ENCODE peak calls at places on chromosomes 3 and 15, in eight cellular contexts. Z is OCI-LY7, S is cardiac muscle cell, Q is GM06990, N is B cell, G is SK-N-SH, U is endothelial cell of umbilical vein, K is astrocyte of the spinal cord. C is an unnamed sample.

GRCh38 chr3:120348981-120349818 is at the start of gene LRRC58:
- DNase-seq in N (peak), G (peak), Z (peak), Q (peak), S (peak), K (peak), U (peak), C (peak)

GRCh38 chr3:64399205-64399800 is 174.0 kb upstream of the PRICKLE2 start:
- DNase-seq in G (peak), Q (no peak), S (peak), Z (peak), K (peak), N (no peak), U (peak), C (peak)

GRCh38 chr3:37859354-37859753 is 2.3 kb upstream of the CTDSPL start:
- DNase-seq in Q (no peak), K (no peak), S (no peak), Z (no peak), U (no peak), N (no peak), G (no peak), C (no peak)

GRCh38 chr3:94185753-94186152 is 122.9 kb downstream of the NSUN3 start:
- DNase-seq in G (no peak), Z (no peak), U (no peak), K (peak), S (no peak), Q (no peak), N (no peak), C (no peak)

GRCh38 chr3:11364181-11364580 is 92.0 kb downstream of the ATG7 start:
- DNase-seq in K (no peak), Q (no peak), Z (no peak), N (no peak), G (no peak), U (no peak), S (no peak), C (no peak)

GRCh38 chr15:75203908-75204263 is 2.2 kb downstream of the C15orf39 start:
- DNase-seq in N (no peak), K (no peak), Q (no peak), Z (peak), S (no peak), U (no peak), G (no peak), C (no peak)

GRCh38 chr3:119580148-119580760 is 962 bp downstream of the ADPRH start:
- DNase-seq in Q (no peak), U (no peak), S (peak), Z (peak), K (no peak), G (peak), N (peak), C (no peak)

GRCh38 chr3:67809370-67809935 is 155.0 kb upstream of the SUCLG2 start:
- DNase-seq in U (no peak), S (no peak), G (no peak), Z (peak), N (no peak), K (no peak), Q (no peak), C (no peak)

GRCh38 chr3:52299815-52300611 is 12.4 kb downstream of the GLYCTK start:
- DNase-seq in U (peak), S (peak), G (peak), Q (no peak), K (peak), Z (peak), N (no peak), C (no peak)

GRCh38 chr3:179933079-179933478 is 103.7 kb downstream of the PEX5L start:
- DNase-seq in S (no peak), U (no peak), Q (no peak), K (no peak), G (no peak), Z (no peak), N (no peak), C (no peak)

GRCh38 chr3:179933872-179934271 is 102.9 kb downstream of the PEX5L start:
- DNase-seq in S (no peak), Z (no peak), U (no peak), G (no peak), N (no peak), Q (no peak), K (no peak), C (no peak)

GRCh38 chr3:179927191-179927590 is 109.5 kb downstream of the PEX5L start:
- DNase-seq in K (no peak), Q (no peak), Z (no peak), S (peak), G (no peak), U (no peak), N (no peak), C (no peak)

GRCh38 chr3:179929091-179929529 is 107.6 kb downstream of the PEX5L start:
- DNase-seq in K (peak), N (no peak), U (peak), Q (no peak), G (peak), S (peak), Z (peak), C (peak)
- TF ChIP-seq CTCF in K (peak), N (peak), U (peak), Q (peak), G (peak), S (peak), Z (peak), C (peak)

GRCh38 chr15:80567721-80568157 is 127.4 kb upstream of the ABHD17C start:
- DNase-seq in N (no peak), K (peak), Z (peak), G (peak), U (peak), S (peak), Q (no peak), C (peak)
- TF ChIP-seq CTCF in N (peak), K (peak), Z (peak), G (peak), U (peak), S (peak), Q (peak), C (peak)

DNA sequence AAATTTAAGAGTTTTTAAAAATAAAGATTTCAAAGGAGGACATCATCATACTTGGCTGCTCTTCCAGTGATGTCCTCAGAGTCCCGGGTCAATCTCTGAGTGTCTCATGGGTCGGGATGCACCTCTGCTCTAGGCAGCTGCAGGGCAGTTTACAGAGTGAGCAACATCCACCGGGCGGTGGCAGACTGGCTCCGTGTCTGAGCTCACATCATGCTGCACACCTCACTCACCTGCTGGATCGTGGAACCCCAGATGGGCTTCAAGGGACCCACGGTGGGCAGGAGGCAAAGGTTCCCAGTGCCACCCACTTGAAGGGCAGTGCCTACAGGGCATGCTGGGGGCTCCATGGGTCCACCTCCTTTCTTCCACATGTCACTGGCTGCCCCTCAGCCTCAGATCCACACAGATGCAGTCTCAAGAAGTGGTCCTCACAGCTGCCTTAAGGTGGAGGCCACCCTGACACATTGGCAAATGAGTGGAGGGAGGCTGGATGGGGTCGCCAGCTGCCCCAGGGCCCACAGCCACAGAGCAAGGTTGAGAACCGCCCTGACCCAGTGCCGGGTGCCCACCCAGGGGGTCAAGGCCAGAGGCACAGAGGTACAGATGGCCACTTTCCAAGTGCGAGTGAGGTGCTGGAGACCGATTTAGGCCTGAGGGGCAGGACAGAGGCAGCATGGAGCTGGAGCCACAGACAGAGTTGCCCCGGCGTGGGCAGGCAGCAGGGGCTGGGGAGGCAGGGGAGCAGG is 25.2 kb downstream of the CYFIP1 start:
- DNase-seq in S (no peak), Z (no peak), N (no peak), G (no peak), Q (no peak), K (no peak), U (no peak), C (no peak)
- TF ChIP-seq CTCF in S (no peak), Z (no peak), N (no peak), G (no peak), Q (no peak), K (no peak), U (no peak), C (no peak)

GRCh38 chr3:30321065-30321464 is 285.3 kb upstream of the TGFBR2 start:
- DNase-seq in K (no peak), Z (no peak), G (no peak), Q (no peak), S (no peak), N (no peak), U (no peak), C (no peak)

GRCh38 chr3:30318110-30318509 is 288.3 kb upstream of the TGFBR2 start:
- DNase-seq in G (no peak), Q (no peak), N (no peak), K (no peak), Z (no peak), S (no peak), U (no peak), C (no peak)

GRCh38 chr3:30320392-30320791 is 286.0 kb upstream of the TGFBR2 start:
- DNase-seq in N (no peak), U (no peak), G (no peak), Q (no peak), Z (no peak), S (no peak), K (no peak), C (no peak)

GRCh38 chr3:30315452-30315851 is 290.9 kb upstream of the TGFBR2 start:
- DNase-seq in Z (no peak), S (no peak), G (no peak), Q (no peak), N (no peak), K (no peak), U (no peak), C (no peak)

DNA sequence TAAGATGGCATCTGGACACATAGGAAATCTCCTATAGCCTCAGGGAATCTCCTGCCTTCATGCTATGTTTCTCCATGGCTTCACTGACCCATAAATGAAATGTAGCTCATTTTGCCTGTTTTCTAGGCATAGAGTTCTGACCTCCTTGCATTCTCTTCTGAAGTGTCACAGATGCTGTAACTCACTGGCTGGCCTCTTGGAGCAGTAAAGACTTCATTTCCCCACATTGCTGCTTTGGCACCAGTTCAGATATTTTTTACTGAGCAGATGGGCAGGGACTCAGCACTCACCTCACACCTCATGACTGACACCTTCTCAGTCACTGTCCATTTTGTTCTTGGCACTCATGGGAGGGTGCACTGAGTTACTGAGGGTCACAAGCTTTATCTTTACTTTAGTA is 286.7 kb upstream of the TGFBR2 start:
- DNase-seq in G (peak), S (peak), K (peak), Z (peak), U (peak), N (peak), Q (no peak), C (no peak)
- TF ChIP-seq CTCF in G (peak), S (peak), K (peak), Z (peak), U (peak), N (peak), Q (peak), C (peak)

DNA sequence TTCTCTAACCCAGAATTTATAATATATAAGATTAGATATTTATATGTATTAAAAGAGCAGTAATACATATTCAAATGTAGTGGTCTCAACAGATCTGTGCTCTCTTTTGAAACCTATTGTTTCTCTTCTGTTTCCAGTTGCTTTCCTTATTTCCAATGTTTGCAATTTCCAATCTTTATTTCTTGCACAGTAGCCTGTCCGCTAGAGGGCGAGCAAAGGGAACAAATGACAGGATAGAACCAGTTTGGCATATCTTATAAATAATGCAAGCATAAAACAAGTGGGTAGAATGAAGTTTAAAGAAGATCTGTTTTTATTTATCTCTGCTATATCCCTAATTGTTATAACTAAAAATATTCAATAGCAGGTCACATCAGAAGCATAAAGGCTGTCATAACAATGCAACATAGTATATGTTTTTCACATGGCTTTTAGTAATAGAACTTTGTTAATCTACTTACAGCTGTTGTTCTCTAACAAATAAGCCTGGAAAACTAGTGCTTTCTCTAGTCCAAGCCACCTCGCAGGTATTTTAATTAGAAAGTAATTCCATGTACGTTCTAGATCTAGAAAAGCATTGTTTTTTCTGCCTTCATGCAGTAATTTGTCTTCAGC is 15.1 kb upstream of the TCAIM start:
- DNase-seq in Q (no peak), N (peak), S (peak), Z (peak), G (peak), K (peak), U (peak), C (peak)
- TF ChIP-seq CTCF in Q (peak), N (peak), S (peak), Z (peak), G (peak), K (peak), U (peak), C (peak)

GRCh38 chr15:80618666-80619481 is 76.2 kb upstream of the ABHD17C start:
- DNase-seq in N (no peak), S (no peak), K (no peak), Q (no peak), G (no peak), U (no peak), Z (no peak), C (no peak)

GRCh38 chr15:80620141-80620540 is 75.0 kb upstream of the ABHD17C start:
- DNase-seq in U (no peak), K (no peak), G (no peak), Q (no peak), Z (no peak), N (no peak), S (no peak), C (no peak)

GRCh38 chr15:80620931-80621330 is 74.2 kb upstream of the ABHD17C start:
- DNase-seq in Z (no peak), U (peak), S (no peak), N (no peak), K (no peak), G (no peak), Q (no peak), C (no peak)

GRCh38 chr15:80615783-80616391 is 79.2 kb upstream of the ABHD17C start:
- DNase-seq in G (peak), N (no peak), S (no peak), Q (no peak), K (peak), Z (no peak), U (peak), C (peak)

GRCh38 chr15:80619677-80620076 is 75.4 kb upstream of the ABHD17C start:
- DNase-seq in G (no peak), S (no peak), N (no peak), K (no peak), Q (no peak), U (no peak), Z (no peak), C (no peak)
- TF ChIP-seq CTCF in G (peak), S (peak), N (no peak), K (peak), Q (peak), U (no peak), Z (no peak), C (peak)

DNA sequence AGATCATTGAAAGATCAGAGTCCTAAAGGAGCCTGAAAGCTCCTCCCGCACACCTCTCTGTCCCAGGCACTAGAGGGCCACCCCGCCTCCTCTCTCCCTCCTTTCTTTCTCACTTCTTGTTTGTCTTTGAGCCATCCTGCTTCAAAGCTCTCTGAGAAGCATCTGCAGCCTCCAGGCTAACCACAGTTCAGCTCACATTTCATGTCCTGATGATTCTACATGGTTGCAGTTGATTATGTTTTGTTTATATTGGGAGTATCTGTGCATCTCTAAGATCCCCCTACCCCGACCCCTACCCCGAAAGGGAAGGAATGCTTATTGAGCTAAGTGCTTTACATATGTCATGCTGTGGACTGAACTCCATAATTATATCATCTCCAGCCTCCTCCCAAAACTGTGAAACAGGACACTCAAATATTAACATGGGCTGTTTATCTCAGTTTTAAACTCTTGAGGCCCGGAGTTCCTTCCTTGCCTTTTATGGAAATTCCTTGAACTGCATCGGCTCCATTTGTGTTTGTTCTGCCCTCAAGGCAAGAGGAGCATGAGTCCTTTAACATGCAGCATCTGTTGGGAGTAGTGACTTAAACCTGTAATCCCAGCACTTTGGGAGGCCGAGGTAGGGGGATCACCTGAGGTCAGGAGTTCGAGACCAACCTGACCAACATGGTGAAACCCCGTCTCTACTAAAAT is 30.9 kb downstream of the MGLL start:
- DNase-seq in G (no peak), Z (peak), K (peak), S (peak), N (peak), U (no peak), Q (no peak), C (peak)
- TF ChIP-seq CTCF in G (no peak), Z (peak), K (peak), S (peak), N (no peak), U (peak), Q (peak), C (peak)

GRCh38 chr3:97968376-97968775 is 3.9 kb downstream of the RIOX2 start:
- DNase-seq in G (no peak), Q (no peak), U (no peak), Z (no peak), S (no peak), K (no peak), N (no peak), C (no peak)
- TF ChIP-seq CTCF in G (no peak), Q (no peak), U (no peak), Z (no peak), S (no peak), K (no peak), N (no peak), C (no peak)

GRCh38 chr15:41824062-41824745 is 3.7 kb upstream of the JMJD7 start:
- DNase-seq in Z (no peak), N (no peak), Q (no peak), K (no peak), G (no peak), U (no peak), S (no peak), C (no peak)

GRCh38 chr15:41823502-41823901 is 4.4 kb upstream of the JMJD7 start:
- DNase-seq in S (no peak), G (no peak), Z (no peak), U (no peak), K (no peak), Q (no peak), N (no peak), C (no peak)

GRCh38 chr15:41822471-41822870 is 5.4 kb upstream of the JMJD7 start:
- DNase-seq in S (no peak), U (no peak), K (no peak), N (no peak), Q (no peak), Z (no peak), G (no peak), C (no peak)

GRCh38 chr15:41821831-41822230 is 6.1 kb upstream of the JMJD7 start:
- DNase-seq in Z (no peak), Q (no peak), G (no peak), S (no peak), K (no peak), U (no peak), N (no peak), C (no peak)

GRCh38 chr15:41822957-41823356 is 4.9 kb upstream of the JMJD7 start:
- DNase-seq in Q (no peak), G (no peak), U (no peak), K (no peak), S (no peak), N (no peak), Z (no peak), C (no peak)
- TF ChIP-seq CTCF in Q (no peak), G (no peak), U (no peak), K (no peak), S (no peak), N (no peak), Z (no peak), C (no peak)